ENCODE peak calls at places on chromosomes 16 and 17, in seven cellular contexts. One of them, this sample, is unnamed.
A peak's percentile ranks its signal among the peaks of the same experiment; 100 is the strongest.

GRCh38 chr16:80233097-80233835 is 307.5 kb upstream of the DYNLRB2 start:
- DNase-seq in NCI-H1105 treated with DMSO at 0.1 percent for 48 hours: no peak
- DNase-seq in SHP77 treated with DMSO at 0.1 percent for 48 hours: no peak
- DNase-seq in ELF-1: no peak
- DNase-seq in naive thymus-derived CD8-positive, alpha-beta T cell: no peak
- DNase-seq in lower lobe of right lung: no peak
- DNase-seq in activated T-helper 1 cell treated with anti-CD3 and anti-CD28 coated beads, Interleukin-12 subunit alpha, Interleukin-12 subunit beta, Interleukin-2, Interleukin-4 antibody, amounts not matched to agents 30 ng/mL and 10 ng/mL and 1 ng/mL, durations not matched to agents 14 hours and 24 hours and 36 hours: no peak
- DNase-seq in this sample: no peak

GRCh38 chr17:20010099-20010863 is 1.1 kb downstream of the SPECC1 start:
- DNase-seq in NCI-H1105 treated with DMSO at 0.1 percent for 48 hours: peak; percentile 76
- DNase-seq in SHP77 treated with DMSO at 0.1 percent for 48 hours: peak; percentile 89
- DNase-seq in ELF-1: peak; percentile 22
- DNase-seq in naive thymus-derived CD8-positive, alpha-beta T cell: no peak
- DNase-seq in lower lobe of right lung: no peak
- DNase-seq in activated T-helper 1 cell treated with anti-CD3 and anti-CD28 coated beads, Interleukin-12 subunit alpha, Interleukin-12 subunit beta, Interleukin-2, Interleukin-4 antibody, amounts not matched to agents 30 ng/mL and 10 ng/mL and 1 ng/mL, durations not matched to agents 14 hours and 24 hours and 36 hours: no peak
- DNase-seq in this sample: peak; percentile 12

GRCh38 chr17:46135126-46135812 is 58.0 kb downstream of the KANSL1 start:
- DNase-seq in NCI-H1105 treated with DMSO at 0.1 percent for 48 hours: no peak
- DNase-seq in SHP77 treated with DMSO at 0.1 percent for 48 hours: no peak
- DNase-seq in ELF-1: no peak
- DNase-seq in naive thymus-derived CD8-positive, alpha-beta T cell: no peak
- DNase-seq in lower lobe of right lung: no peak
- DNase-seq in activated T-helper 1 cell treated with anti-CD3 and anti-CD28 coated beads, Interleukin-12 subunit alpha, Interleukin-12 subunit beta, Interleukin-2, Interleukin-4 antibody, amounts not matched to agents 30 ng/mL and 10 ng/mL and 1 ng/mL, durations not matched to agents 14 hours and 24 hours and 36 hours: no peak
- DNase-seq in this sample: no peak

GRCh38 chr17:77451894-77452852 is 311.4 kb downstream of the SEC14L1 start:
- DNase-seq in NCI-H1105 treated with DMSO at 0.1 percent for 48 hours: no peak
- DNase-seq in SHP77 treated with DMSO at 0.1 percent for 48 hours: peak; percentile 54
- DNase-seq in ELF-1: peak; percentile 89
- DNase-seq in naive thymus-derived CD8-positive, alpha-beta T cell: no peak
- DNase-seq in lower lobe of right lung: no peak
- DNase-seq in activated T-helper 1 cell treated with anti-CD3 and anti-CD28 coated beads, Interleukin-12 subunit alpha, Interleukin-12 subunit beta, Interleukin-2, Interleukin-4 antibody, amounts not matched to agents 30 ng/mL and 10 ng/mL and 1 ng/mL, durations not matched to agents 14 hours and 24 hours and 36 hours: no peak
- DNase-seq in this sample: no peak

GRCh38 chr17:56142325-56142724 is 10.9 kb upstream of the ANKFN1 start:
- DNase-seq in NCI-H1105 treated with DMSO at 0.1 percent for 48 hours: no peak
- DNase-seq in SHP77 treated with DMSO at 0.1 percent for 48 hours: no peak
- DNase-seq in ELF-1: no peak
- DNase-seq in naive thymus-derived CD8-positive, alpha-beta T cell: no peak
- DNase-seq in lower lobe of right lung: no peak
- DNase-seq in activated T-helper 1 cell treated with anti-CD3 and anti-CD28 coated beads, Interleukin-12 subunit alpha, Interleukin-12 subunit beta, Interleukin-2, Interleukin-4 antibody, amounts not matched to agents 30 ng/mL and 10 ng/mL and 1 ng/mL, durations not matched to agents 14 hours and 24 hours and 36 hours: no peak
- DNase-seq in this sample: no peak

GRCh38 chr17:50832267-50833227 is 2.8 kb upstream of the WFIKKN2 start:
- DNase-seq in NCI-H1105 treated with DMSO at 0.1 percent for 48 hours: no peak
- DNase-seq in SHP77 treated with DMSO at 0.1 percent for 48 hours: no peak
- DNase-seq in ELF-1: no peak
- DNase-seq in naive thymus-derived CD8-positive, alpha-beta T cell: no peak
- DNase-seq in lower lobe of right lung: no peak
- DNase-seq in activated T-helper 1 cell treated with anti-CD3 and anti-CD28 coated beads, Interleukin-12 subunit alpha, Interleukin-12 subunit beta, Interleukin-2, Interleukin-4 antibody, amounts not matched to agents 30 ng/mL and 10 ng/mL and 1 ng/mL, durations not matched to agents 14 hours and 24 hours and 36 hours: no peak
- DNase-seq in this sample: no peak

GRCh38 chr16:10171225-10171624 is 11.0 kb downstream of the GRIN2A start:
- DNase-seq in NCI-H1105 treated with DMSO at 0.1 percent for 48 hours: no peak
- DNase-seq in SHP77 treated with DMSO at 0.1 percent for 48 hours: no peak
- DNase-seq in ELF-1: no peak
- DNase-seq in naive thymus-derived CD8-positive, alpha-beta T cell: no peak
- DNase-seq in lower lobe of right lung: no peak
- DNase-seq in activated T-helper 1 cell treated with anti-CD3 and anti-CD28 coated beads, Interleukin-12 subunit alpha, Interleukin-12 subunit beta, Interleukin-2, Interleukin-4 antibody, amounts not matched to agents 30 ng/mL and 10 ng/mL and 1 ng/mL, durations not matched to agents 14 hours and 24 hours and 36 hours: no peak
- DNase-seq in this sample: no peak

GRCh38 chr17:50707296-50708049 is at the start of gene ANKRD40:
- DNase-seq in NCI-H1105 treated with DMSO at 0.1 percent for 48 hours: peak; percentile 87
- DNase-seq in SHP77 treated with DMSO at 0.1 percent for 48 hours: peak; percentile 94
- DNase-seq in ELF-1: peak; percentile 77
- DNase-seq in naive thymus-derived CD8-positive, alpha-beta T cell: peak; percentile 94
- DNase-seq in lower lobe of right lung: peak; percentile 90
- DNase-seq in activated T-helper 1 cell treated with anti-CD3 and anti-CD28 coated beads, Interleukin-12 subunit alpha, Interleukin-12 subunit beta, Interleukin-2, Interleukin-4 antibody, amounts not matched to agents 30 ng/mL and 10 ng/mL and 1 ng/mL, durations not matched to agents 14 hours and 24 hours and 36 hours: peak; percentile 90
- DNase-seq in this sample: peak; percentile 82

GRCh38 chr17:72351884-72352346 is 231.1 kb downstream of the SOX9 start:
- DNase-seq in NCI-H1105 treated with DMSO at 0.1 percent for 48 hours: no peak
- DNase-seq in SHP77 treated with DMSO at 0.1 percent for 48 hours: no peak
- DNase-seq in ELF-1: peak; percentile 70
- DNase-seq in naive thymus-derived CD8-positive, alpha-beta T cell: no peak
- DNase-seq in lower lobe of right lung: no peak
- DNase-seq in activated T-helper 1 cell treated with anti-CD3 and anti-CD28 coated beads, Interleukin-12 subunit alpha, Interleukin-12 subunit beta, Interleukin-2, Interleukin-4 antibody, amounts not matched to agents 30 ng/mL and 10 ng/mL and 1 ng/mL, durations not matched to agents 14 hours and 24 hours and 36 hours: no peak
- DNase-seq in this sample: no peak

GRCh38 chr17:64146418-64147109 is 16.6 kb upstream of the ERN1 start:
- DNase-seq in NCI-H1105 treated with DMSO at 0.1 percent for 48 hours: peak; percentile 76
- DNase-seq in SHP77 treated with DMSO at 0.1 percent for 48 hours: no peak
- DNase-seq in ELF-1: no peak
- DNase-seq in naive thymus-derived CD8-positive, alpha-beta T cell: peak; percentile 81
- DNase-seq in lower lobe of right lung: peak; percentile 78
- DNase-seq in activated T-helper 1 cell treated with anti-CD3 and anti-CD28 coated beads, Interleukin-12 subunit alpha, Interleukin-12 subunit beta, Interleukin-2, Interleukin-4 antibody, amounts not matched to agents 30 ng/mL and 10 ng/mL and 1 ng/mL, durations not matched to agents 14 hours and 24 hours and 36 hours: no peak
- DNase-seq in this sample: no peak